ENCODE peak calls at places on chromosomes 5 and 9, in eight cellular contexts. I is LoVo; C is stimulated activated CD8-positive, alpha-beta memory T cell treated with anti-CD3 and anti-CD28 coated beads, Interleukin-4, amount 100 ng/mL, for 4 hours; W is fibroblast of mammary gland; A is germinal center; O is activated naive CD4-positive, alpha-beta T cell; M is iris pigment epithelial cell; D is left colon. G is an unnamed sample.

GRCh38 chr5:177600458-177601018 is 606 bp downstream of the B4GALT7 start:
- DNase-seq in I (no peak), C (no peak), W (peak), A (no peak), O (no peak), M (peak), D (no peak), G (no peak)

GRCh38 chr5:39716532-39716971 is 291.8 kb upstream of the DAB2 start:
- DNase-seq in I (peak), C (no peak), W (peak), A (peak), O (no peak), M (peak), D (peak), G (no peak)

GRCh38 chr5:89712135-89712700 is 697.3 kb downstream of the CETN3 start:
- DNase-seq in I (no peak), C (no peak), W (no peak), A (no peak), O (no peak), M (no peak), D (no peak), G (no peak)

GRCh38 chr5:139226131-139226530 is 28.0 kb upstream of the SIL1 start:
- DNase-seq in I (no peak), C (no peak), W (no peak), A (no peak), O (no peak), M (no peak), D (no peak), G (no peak)

GRCh38 chr5:147628054-147628895 is 118.4 kb upstream of the DPYSL3 start:
- DNase-seq in I (peak), C (peak), W (peak), A (peak), O (no peak), M (peak), D (no peak), G (no peak)

GRCh38 chr5:35198096-35198495 is 32.2 kb downstream of the PRLR start:
- DNase-seq in I (peak), C (no peak), W (peak), A (no peak), O (no peak), M (peak), D (peak), G (peak)

GRCh38 chr5:81450940-81451339 is 57.0 kb upstream of the ACOT12 start:
- DNase-seq in I (no peak), C (no peak), W (peak), A (no peak), O (no peak), M (peak), D (no peak), G (no peak)

GRCh38 chr9:134625361-134626140 is 16.1 kb upstream of the COL5A1 start:
- DNase-seq in I (no peak), C (no peak), W (no peak), A (no peak), O (no peak), M (peak), D (peak), G (no peak)

GRCh38 chr5:61450880-61451279 is 118.8 kb downstream of the ZSWIM6 start:
- DNase-seq in I (peak), C (no peak), W (peak), A (no peak), O (no peak), M (peak), D (no peak), G (no peak)

GRCh38 chr9:132627594-132627993 is 42.2 kb downstream of the DDX31 start:
- DNase-seq in I (no peak), C (no peak), W (no peak), A (no peak), O (no peak), M (no peak), D (no peak), G (no peak)

GRCh38 chr5:132746592-132747063 is 598 bp upstream of the CCNI2 start:
- DNase-seq in I (peak), C (no peak), W (no peak), A (no peak), O (no peak), M (peak), D (peak), G (no peak)

GRCh38 chr5:87770601-87771121 is 357.9 kb upstream of the CCNH start:
- DNase-seq in I (no peak), C (no peak), W (no peak), A (no peak), O (no peak), M (no peak), D (no peak), G (no peak)

GRCh38 chr5:97162045-97162444 is 19.6 kb upstream of the LIX1 start:
- DNase-seq in I (peak), C (no peak), W (peak), A (peak), O (no peak), M (peak), D (no peak), G (no peak)

GRCh38 chr5:120615967-120616645 is 152.0 kb downstream of the PRR16 start:
- DNase-seq in I (no peak), C (no peak), W (peak), A (no peak), O (no peak), M (peak), D (no peak), G (no peak)

GRCh38 chr9:93949694-93950449 is 5.3 kb downstream of the BARX1 start:
- DNase-seq in I (no peak), C (no peak), W (peak), A (no peak), O (no peak), M (peak), D (no peak), G (no peak)

GRCh38 chr9:108565651-108566378 is 290.0 kb downstream of the ACTL7B start:
- DNase-seq in I (peak), C (no peak), W (peak), A (peak), O (no peak), M (peak), D (peak), G (peak)

GRCh38 chr5:5371005-5371404 is 51.5 kb upstream of the ICE1 start:
- DNase-seq in I (no peak), C (no peak), W (no peak), A (no peak), O (no peak), M (no peak), D (no peak), G (no peak)

GRCh38 chr5:149549461-149550266 is 1.6 kb downstream of the CSNK1A1 start:
- DNase-seq in I (peak), C (no peak), W (peak), A (peak), O (no peak), M (peak), D (peak), G (no peak)

GRCh38 chr5:114782869-114783268 is 386.8 kb downstream of the TRIM36 start:
- DNase-seq in I (no peak), C (no peak), W (peak), A (no peak), O (no peak), M (no peak), D (no peak), G (no peak)

GRCh38 chr5:21263361-21263760 is 1275.4 kb upstream of the CDH18 start:
- DNase-seq in I (no peak), C (no peak), W (no peak), A (no peak), O (no peak), M (peak), D (no peak), G (no peak)

GRCh38 chr9:86703346-86703745 is 244.0 kb downstream of the GAS1 start:
- DNase-seq in I (no peak), C (no peak), W (peak), A (no peak), O (no peak), M (peak), D (no peak), G (no peak)

GRCh38 chr5:158435161-158435616 is 576.2 kb upstream of the CLINT1 start:
- DNase-seq in I (no peak), C (no peak), W (no peak), A (peak), O (no peak), M (peak), D (no peak), G (no peak)

GRCh38 chr9:91119147-91119546 is 242.6 kb downstream of the AUH start:
- DNase-seq in I (no peak), C (no peak), W (peak), A (no peak), O (no peak), M (peak), D (no peak), G (no peak)

GRCh38 chr5:117054808-117055398 is 480.3 kb upstream of the SEMA6A start:
- DNase-seq in I (no peak), C (no peak), W (no peak), A (no peak), O (no peak), M (no peak), D (no peak), G (no peak)

GRCh38 chr9:77521091-77521490 is 127.0 kb downstream of the GNA14 start:
- DNase-seq in I (no peak), C (no peak), W (no peak), A (no peak), O (no peak), M (no peak), D (no peak), G (no peak)